ENCODE peak calls at places on chromosomes 11 and 22, in seven cellular contexts. One of them, this sample, is unnamed.

GRCh38 chr11:76083563-76084451 is 122.5 kb downstream of the WNT11 start:
- DNase-seq in foreskin fibroblast: no peak
- DNase-seq in stomach: no peak
- DNase-seq in lung: no peak
- DNase-seq in Karpas-422: no peak
- DNase-seq in colonic mucosa: no peak
- DNase-seq in lower leg skin: no peak
- DNase-seq in this sample: no peak

GRCh38 chr11:45560935-45561330 is 104.5 kb downstream of the CHST1 start:
- DNase-seq in foreskin fibroblast: no peak
- DNase-seq in Karpas-422: no peak
- DNase-seq in lung: no peak
- DNase-seq in lower leg skin: no peak
- DNase-seq in stomach: no peak
- DNase-seq in colonic mucosa: no peak
- DNase-seq in this sample: no peak

GRCh38 chr11:27444801-27445215 is 27.8 kb downstream of the LGR4 start:
- DNase-seq in lower leg skin: no peak
- DNase-seq in stomach: no peak
- DNase-seq in foreskin fibroblast: no peak
- DNase-seq in Karpas-422: no peak
- DNase-seq in lung: no peak
- DNase-seq in colonic mucosa: no peak
- DNase-seq in this sample: no peak

GRCh38 chr11:27004103-27004502 is 10.2 kb downstream of the FIBIN start:
- DNase-seq in stomach: no peak
- DNase-seq in foreskin fibroblast: no peak
- DNase-seq in lung: no peak
- DNase-seq in Karpas-422: no peak
- DNase-seq in colonic mucosa: no peak
- DNase-seq in lower leg skin: no peak
- DNase-seq in this sample: no peak

GRCh38 chr22:47173535-47174021 is 411.1 kb downstream of the TBC1D22A start:
- DNase-seq in colonic mucosa: no peak
- DNase-seq in stomach: no peak
- DNase-seq in lower leg skin: peak
- DNase-seq in Karpas-422: no peak
- DNase-seq in lung: no peak
- DNase-seq in foreskin fibroblast: no peak
- DNase-seq in this sample: no peak

GRCh38 chr11:59867946-59868345 is 1.7 kb upstream of the TCN1 start:
- DNase-seq in colonic mucosa: no peak
- DNase-seq in lower leg skin: no peak
- DNase-seq in foreskin fibroblast: no peak
- DNase-seq in Karpas-422: no peak
- DNase-seq in stomach: no peak
- DNase-seq in lung: no peak
- DNase-seq in this sample: no peak

GRCh38 chr11:304915-305833 is 2.4 kb upstream of the IFITM2 start:
- DNase-seq in stomach: peak
- DNase-seq in lower leg skin: no peak
- DNase-seq in Karpas-422: peak
- DNase-seq in lung: no peak
- DNase-seq in foreskin fibroblast: peak
- DNase-seq in colonic mucosa: peak
- DNase-seq in this sample: no peak

GRCh38 chr22:48185071-48185470 is 1422.6 kb downstream of the TBC1D22A start:
- DNase-seq in Karpas-422: no peak
- DNase-seq in colonic mucosa: no peak
- DNase-seq in lower leg skin: peak
- DNase-seq in foreskin fibroblast: no peak
- DNase-seq in stomach: no peak
- DNase-seq in lung: no peak
- DNase-seq in this sample: no peak

GRCh38 chr11:60978546-60979380 is 7.3 kb downstream of the CD6 start:
- DNase-seq in lower leg skin: no peak
- DNase-seq in colonic mucosa: no peak
- DNase-seq in foreskin fibroblast: no peak
- DNase-seq in Karpas-422: no peak
- DNase-seq in lung: no peak
- DNase-seq in stomach: no peak
- DNase-seq in this sample: no peak

GRCh38 chr11:17389205-17389956 is 922 bp upstream of the KCNJ11 start:
- DNase-seq in lower leg skin: peak
- DNase-seq in colonic mucosa: peak
- DNase-seq in foreskin fibroblast: no peak
- DNase-seq in lung: peak
- DNase-seq in Karpas-422: peak
- DNase-seq in stomach: peak
- DNase-seq in this sample: no peak

GRCh38 chr11:117792992-117793391 is 4.0 kb downstream of the DSCAML1 start:
- DNase-seq in stomach: no peak
- DNase-seq in lower leg skin: no peak
- DNase-seq in colonic mucosa: no peak
- DNase-seq in Karpas-422: peak
- DNase-seq in lung: no peak
- DNase-seq in foreskin fibroblast: no peak
- DNase-seq in this sample: no peak

GRCh38 chr11:18526130-18526520 is 617 bp downstream of the TSG101 start:
- DNase-seq in foreskin fibroblast: no peak
- DNase-seq in colonic mucosa: no peak
- DNase-seq in stomach: no peak
- DNase-seq in lower leg skin: no peak
- DNase-seq in lung: no peak
- DNase-seq in Karpas-422: peak
- DNase-seq in this sample: no peak

GRCh38 chr11:44244649-44245308 is 65.2 kb downstream of the ALX4 start:
- DNase-seq in colonic mucosa: no peak
- DNase-seq in stomach: no peak
- DNase-seq in foreskin fibroblast: no peak
- DNase-seq in lung: no peak
- DNase-seq in Karpas-422: no peak
- DNase-seq in lower leg skin: no peak
- DNase-seq in this sample: no peak

GRCh38 chr22:41862530-41863266 is 29.8 kb downstream of the SREBF2 start:
- DNase-seq in colonic mucosa: no peak
- DNase-seq in Karpas-422: no peak
- DNase-seq in lower leg skin: no peak
- DNase-seq in foreskin fibroblast: no peak
- DNase-seq in stomach: no peak
- DNase-seq in lung: peak
- DNase-seq in this sample: no peak

GRCh38 chr11:84655729-84656128 is 971.4 kb downstream of the DLG2 start:
- DNase-seq in colonic mucosa: no peak
- DNase-seq in lung: no peak
- DNase-seq in stomach: no peak
- DNase-seq in Karpas-422: no peak
- DNase-seq in foreskin fibroblast: no peak
- DNase-seq in lower leg skin: no peak
- DNase-seq in this sample: no peak

DNA sequence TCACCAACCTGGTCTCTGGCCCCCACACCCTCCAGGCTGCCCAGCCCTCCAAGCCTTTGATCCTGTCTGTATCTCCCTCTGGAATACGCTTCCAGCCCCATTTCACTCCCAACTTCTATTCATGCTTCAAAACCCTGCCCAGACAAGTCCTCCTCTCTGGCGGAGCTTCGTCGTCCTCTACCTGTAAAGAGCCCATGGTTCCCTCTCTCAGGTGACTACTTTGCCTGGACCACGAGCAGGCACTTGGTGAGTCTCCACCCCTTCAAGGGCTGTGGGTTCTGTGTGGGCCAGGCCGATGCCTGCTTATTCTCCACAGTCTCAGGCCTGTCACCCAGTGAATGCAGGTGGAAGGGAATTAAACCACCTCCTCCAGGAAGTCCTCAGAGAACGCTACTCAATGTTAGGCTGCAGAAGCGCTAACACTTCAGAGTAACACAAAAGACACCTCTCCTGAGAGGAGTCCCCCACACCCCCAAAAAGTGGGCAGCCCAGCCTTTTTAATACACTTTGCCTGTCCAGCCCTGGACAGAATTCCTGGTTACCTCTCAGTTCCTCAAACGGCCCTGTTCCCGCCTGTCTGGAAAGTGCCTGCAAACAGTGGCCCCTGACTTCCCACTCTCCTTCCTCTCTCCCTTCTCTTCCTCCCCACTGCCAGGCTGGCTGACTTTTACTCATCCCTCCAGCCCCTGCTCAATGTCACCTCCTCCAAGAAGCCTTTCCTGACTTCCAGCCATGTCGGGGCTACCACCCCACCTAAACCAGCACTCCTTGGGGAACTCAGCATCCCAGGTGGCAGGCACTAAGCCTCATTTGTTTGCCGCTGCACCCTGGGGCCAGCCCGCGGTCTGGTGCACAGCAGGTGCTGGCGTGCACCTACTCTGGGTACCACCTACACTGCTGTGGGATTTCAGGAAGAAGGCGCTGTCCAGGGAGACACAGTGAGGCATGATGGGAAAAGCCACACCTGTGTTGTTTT is 9.0 kb downstream of the RAC2 start:
- DNase-seq in lung: no peak
- DNase-seq in Karpas-422: peak
- DNase-seq in lower leg skin: no peak
- DNase-seq in foreskin fibroblast: no peak
- DNase-seq in colonic mucosa: no peak
- DNase-seq in stomach: no peak
- DNase-seq in this sample: no peak
- H3K4me3 ChIP-seq in lung: no peak
- H3K4me3 ChIP-seq in Karpas-422: peak
- H3K4me3 ChIP-seq in lower leg skin: no peak
- H3K4me3 ChIP-seq in foreskin fibroblast: no peak
- H3K4me3 ChIP-seq in colonic mucosa: no peak
- H3K4me3 ChIP-seq in stomach: no peak
- H3K4me3 ChIP-seq in this sample: no peak

DNA sequence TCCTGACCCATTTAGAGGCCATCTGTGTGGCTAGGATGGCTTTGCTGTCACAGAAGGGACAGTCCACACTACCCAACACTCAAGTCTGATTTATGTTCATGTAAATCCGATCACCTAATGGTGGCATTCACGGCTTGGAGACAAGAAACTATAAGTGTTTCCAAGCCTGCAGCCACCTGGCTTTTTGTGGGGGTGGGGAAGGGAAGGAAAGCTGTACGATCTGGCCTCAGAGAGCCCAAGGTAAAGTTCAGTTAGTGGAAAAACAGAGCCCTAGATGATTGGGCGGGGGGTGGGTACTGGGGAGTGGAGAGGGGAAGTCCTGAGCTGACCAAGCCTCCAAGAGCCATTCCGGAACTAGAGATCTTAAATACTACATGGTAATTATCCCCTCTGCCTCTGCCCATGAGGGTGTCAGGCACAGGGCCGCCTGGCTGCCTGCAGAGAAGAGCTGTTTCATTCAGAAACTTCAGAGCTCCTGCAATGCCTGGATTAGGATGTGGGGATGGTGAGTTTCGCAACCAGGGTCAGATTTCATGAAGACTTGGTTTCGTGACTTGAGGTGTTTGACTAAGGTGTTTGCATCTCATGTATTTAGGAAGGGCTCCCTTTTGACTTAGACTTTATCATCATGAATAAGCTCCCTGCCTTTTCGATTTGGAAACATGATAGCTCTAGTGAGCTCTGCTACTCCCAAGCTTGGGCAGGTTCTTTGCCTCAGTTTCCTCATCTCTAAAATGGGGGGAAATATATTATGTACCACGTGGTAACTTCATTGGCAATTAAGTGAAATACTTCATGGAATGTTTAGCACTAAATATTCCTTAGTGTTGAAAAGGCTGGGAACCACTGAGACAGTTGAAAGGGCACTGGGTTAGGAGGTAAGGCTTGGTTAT is 9.0 kb downstream of the TIMP3 start:
- DNase-seq in lower leg skin: no peak
- DNase-seq in colonic mucosa: no peak
- DNase-seq in Karpas-422: no peak
- DNase-seq in stomach: no peak
- DNase-seq in foreskin fibroblast: no peak
- DNase-seq in lung: no peak
- DNase-seq in this sample: no peak
- H3K4me3 ChIP-seq in lower leg skin: no peak
- H3K4me3 ChIP-seq in colonic mucosa: no peak
- H3K4me3 ChIP-seq in Karpas-422: no peak
- H3K4me3 ChIP-seq in stomach: no peak
- H3K4me3 ChIP-seq in foreskin fibroblast: no peak
- H3K4me3 ChIP-seq in lung: no peak
- H3K4me3 ChIP-seq in this sample: no peak

GRCh38 chr11:77127674-77127968 is 425 bp upstream of the MYO7A start:
- DNase-seq in colonic mucosa: no peak
- DNase-seq in lower leg skin: no peak
- DNase-seq in lung: no peak
- DNase-seq in stomach: no peak
- DNase-seq in foreskin fibroblast: no peak
- DNase-seq in Karpas-422: no peak
- DNase-seq in this sample: no peak
- H3K4me3 ChIP-seq in colonic mucosa: peak
- H3K4me3 ChIP-seq in lower leg skin: no peak
- H3K4me3 ChIP-seq in lung: no peak
- H3K4me3 ChIP-seq in stomach: peak
- H3K4me3 ChIP-seq in foreskin fibroblast: peak
- H3K4me3 ChIP-seq in Karpas-422: no peak
- H3K4me3 ChIP-seq in this sample: peak

GRCh38 chr11:128827494-128827893 is 39.6 kb downstream of the KCNJ1 start:
- DNase-seq in lower leg skin: no peak
- DNase-seq in lung: no peak
- DNase-seq in Karpas-422: no peak
- DNase-seq in foreskin fibroblast: no peak
- DNase-seq in colonic mucosa: no peak
- DNase-seq in stomach: no peak
- DNase-seq in this sample: no peak

GRCh38 chr11:128831781-128832497 is 35.2 kb downstream of the KCNJ1 start:
- DNase-seq in Karpas-422: no peak
- DNase-seq in stomach: no peak
- DNase-seq in colonic mucosa: no peak
- DNase-seq in foreskin fibroblast: no peak
- DNase-seq in lower leg skin: no peak
- DNase-seq in lung: no peak
- DNase-seq in this sample: no peak

GRCh38 chr11:128828350-128828749 is 38.7 kb downstream of the KCNJ1 start:
- DNase-seq in stomach: no peak
- DNase-seq in lower leg skin: peak
- DNase-seq in Karpas-422: no peak
- DNase-seq in foreskin fibroblast: no peak
- DNase-seq in lung: no peak
- DNase-seq in colonic mucosa: no peak
- DNase-seq in this sample: no peak

GRCh38 chr11:128830836-128831780 is 36.0 kb downstream of the KCNJ1 start:
- DNase-seq in lung: peak
- DNase-seq in foreskin fibroblast: peak
- DNase-seq in Karpas-422: peak
- DNase-seq in colonic mucosa: peak
- DNase-seq in lower leg skin: peak
- DNase-seq in stomach: peak
- DNase-seq in this sample: no peak

DNA sequence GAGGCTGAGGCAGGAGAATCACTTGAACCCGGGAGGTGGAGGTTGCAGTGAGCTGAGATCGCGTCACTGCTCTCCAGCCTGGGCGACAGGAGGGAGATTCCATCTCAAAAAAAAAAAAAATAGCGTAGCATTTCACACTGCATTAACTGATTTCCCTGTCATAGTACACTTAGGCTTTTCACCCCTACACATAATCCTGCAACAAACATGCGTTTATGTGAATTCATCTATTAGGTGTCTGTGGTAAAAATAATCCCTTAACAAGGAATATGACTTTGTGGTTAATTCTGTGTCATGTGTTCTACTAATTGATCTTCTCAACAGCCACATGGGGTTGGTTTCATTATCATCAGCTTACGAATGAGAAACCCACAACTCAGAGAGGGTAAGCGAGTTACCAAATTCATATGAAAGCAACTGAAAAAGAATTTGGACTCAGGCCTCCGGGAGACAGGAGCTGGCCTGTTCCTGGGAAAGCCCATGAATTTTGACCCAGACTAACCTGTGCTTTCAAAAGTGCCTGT is 36.7 kb downstream of the KCNJ1 start:
- DNase-seq in lower leg skin: peak
- DNase-seq in Karpas-422: no peak
- DNase-seq in stomach: no peak
- DNase-seq in lung: no peak
- DNase-seq in foreskin fibroblast: no peak
- DNase-seq in colonic mucosa: no peak
- DNase-seq in this sample: no peak
- H3K4me3 ChIP-seq in lower leg skin: no peak
- H3K4me3 ChIP-seq in Karpas-422: no peak
- H3K4me3 ChIP-seq in stomach: no peak
- H3K4me3 ChIP-seq in lung: no peak
- H3K4me3 ChIP-seq in foreskin fibroblast: no peak
- H3K4me3 ChIP-seq in colonic mucosa: no peak
- H3K4me3 ChIP-seq in this sample: no peak